ENCODE peak calls at places on chromosomes 16 and 17, in seven cellular contexts. I is astrocyte of the hippocampus; W is GM20000; Z is esophagus squamous epithelium; S is CD4-positive, alpha-beta T cell; A is IMR-90; J is caudate nucleus. U is an unnamed sample.

GRCh38 chr17:2685696-2686095 is 25.9 kb downstream of the CLUH start:
- DNase-seq in I (no peak), W (no peak), Z (no peak), S (no peak), A (no peak), J (no peak), U (no peak)

GRCh38 chr16:51896013-51896412 is 650.9 kb downstream of the TOX3 start:
- DNase-seq in I (no peak), W (no peak), Z (no peak), S (no peak), A (no peak), J (no peak), U (no peak)

GRCh38 chr17:49969794-49970389 is 902 bp downstream of the DLX4 start:
- DNase-seq in I (no peak), W (no peak), Z (no peak), S (no peak), A (no peak), J (no peak), U (no peak)

GRCh38 chr16:4612977-4613635 is 1.6 kb downstream of the UBALD1 start:
- DNase-seq in I (no peak), W (no peak), Z (no peak), S (no peak), A (no peak), J (no peak), U (no peak)

GRCh38 chr17:80671039-80671822 is 126.6 kb downstream of the RPTOR start:
- DNase-seq in I (no peak), W (no peak), Z (no peak), S (no peak), A (no peak), J (no peak), U (no peak)

GRCh38 chr17:76248013-76248782 is 7.9 kb upstream of the RNF157 start:
- DNase-seq in I (no peak), W (no peak), Z (no peak), S (no peak), A (no peak), J (no peak), U (no peak)

GRCh38 chr17:1490643-1491405 is 1.7 kb downstream of the MYO1C start:
- DNase-seq in I (peak; percentile 69), W (peak; percentile 94), Z (no peak), S (no peak), A (no peak), J (no peak), U (peak; percentile 41)

GRCh38 chr17:80793851-80794267 is 197.8 kb upstream of the CHMP6 start:
- DNase-seq in I (no peak), W (no peak), Z (no peak), S (no peak), A (peak; percentile 85), J (no peak), U (no peak)

GRCh38 chr16:50152807-50153647 is at the start of gene TENT4B:
- DNase-seq in I (peak; percentile 94), W (peak; percentile 99), Z (peak; percentile 38), S (peak; percentile 88), A (peak; percentile 66), J (peak; percentile 88), U (peak; percentile 81)

GRCh38 chr16:74321356-74321755 is 24.7 kb downstream of the PSMD7 start:
- DNase-seq in I (no peak), W (no peak), Z (no peak), S (no peak), A (no peak), J (no peak), U (no peak)

GRCh38 chr17:71361691-71362450 is 758.9 kb upstream of the SOX9 start:
- DNase-seq in I (peak; percentile 42), W (no peak), Z (no peak), S (no peak), A (peak; percentile 81), J (no peak), U (no peak)

GRCh38 chr17:72457712-72458111 is 336.9 kb downstream of the SOX9 start:
- DNase-seq in I (no peak), W (no peak), Z (no peak), S (no peak), A (no peak), J (no peak), U (no peak)

GRCh38 chr16:84453061-84453752 is 51.3 kb downstream of the MEAK7 start:
- DNase-seq in I (no peak), W (no peak), Z (no peak), S (no peak), A (no peak), J (no peak), U (no peak)

GRCh38 chr17:78412403-78412802 is 34.0 kb downstream of the PGS1 start:
- DNase-seq in I (no peak), W (no peak), Z (no peak), S (no peak), A (peak; percentile 36), J (no peak), U (no peak)

GRCh38 chr16:72848759-72849664 is 198.9 kb downstream of the ZFHX3 start:
- DNase-seq in I (peak; percentile 98), W (no peak), Z (no peak), S (no peak), A (peak; percentile 89), J (peak; percentile 41), U (no peak)

GRCh38 chr17:35612924-35613521 is 25.9 kb downstream of the AP2B1 start:
- DNase-seq in I (peak; percentile 70), W (no peak), Z (no peak), S (peak; percentile 22), A (peak; percentile 65), J (no peak), U (no peak)

GRCh38 chr16:12901597-12902436 is at the start of gene SHISA9:
- DNase-seq in I (peak; percentile 55), W (no peak), Z (no peak), S (no peak), A (no peak), J (no peak), U (no peak)

GRCh38 chr16:72818286-72818845 is 229.6 kb downstream of the ZFHX3 start:
- DNase-seq in I (peak; percentile 71), W (no peak), Z (no peak), S (no peak), A (no peak), J (no peak), U (no peak)

GRCh38 chr17:63544467-63545301 is 5.6 kb upstream of the DCAF7 start:
- DNase-seq in I (no peak), W (no peak), Z (no peak), S (no peak), A (no peak), J (no peak), U (no peak)

GRCh38 chr16:20673882-20674683 is 23.4 kb downstream of the ACSM1 start:
- DNase-seq in I (no peak), W (no peak), Z (no peak), S (no peak), A (no peak), J (no peak), U (no peak)

GRCh38 chr16:85391175-85391707 is 221.9 kb upstream of the GSE1 start:
- DNase-seq in I (no peak), W (no peak), Z (no peak), S (no peak), A (no peak), J (no peak), U (no peak)

GRCh38 chr16:29915590-29916247 is 10.3 kb downstream of the KCTD13 start:
- DNase-seq in I (peak; percentile 19), W (no peak), Z (no peak), S (no peak), A (peak; percentile 70), J (no peak), U (no peak)

GRCh38 chr16:85800321-85800669 is 800 bp downstream of the COX4I1 start:
- DNase-seq in I (peak; percentile 64), W (peak; percentile 41), Z (no peak), S (no peak), A (no peak), J (no peak), U (peak; percentile 45)

U was measured in effector CD8-positive, alpha-beta T cell.